ENCODE peak calls at places on chromosome 5, in six cellular contexts. B is AG04450; A is CD8-positive, alpha-beta T cell; L is neural progenitor cell; M is suprapubic skin; O is sigmoid colon. W is an unnamed sample.

GRCh38 chr5:149938791-149939358 is 5.7 kb downstream of the PDE6A start:
- DNase-seq in M (no peak), B (no peak), L (no peak), A (no peak), O (no peak), W (no peak)

GRCh38 chr5:179461576-179461975 is 88.8 kb upstream of the RUFY1 start:
- DNase-seq in O (no peak), L (no peak), B (no peak), A (no peak), M (no peak), W (no peak)

GRCh38 chr5:78009937-78010527 is 233.9 kb upstream of the TBCA start:
- DNase-seq in B (peak), L (no peak), M (no peak), A (no peak), O (no peak), W (no peak)

GRCh38 chr5:1663186-1663585 is 136.5 kb downstream of the MRPL36 start:
- DNase-seq in A (no peak), L (no peak), B (no peak), O (peak), M (no peak), W (no peak)

GRCh38 chr5:146541956-146542849 is 26.2 kb upstream of the GPR151 start:
- DNase-seq in A (peak), M (peak), B (peak), O (peak), L (peak), W (peak)

GRCh38 chr5:149869266-149869875 is 75.2 kb downstream of the PDE6A start:
- DNase-seq in L (no peak), M (no peak), A (no peak), O (no peak), B (no peak), W (no peak)

GRCh38 chr5:76403963-76404693 is 1.0 kb downstream of the IQGAP2 start:
- DNase-seq in B (no peak), L (peak), A (peak), M (no peak), O (peak), W (no peak)

GRCh38 chr5:133242221-133242835 is 190.5 kb downstream of the HSPA4 start:
- DNase-seq in A (no peak), B (no peak), M (no peak), O (no peak), L (no peak), W (no peak)

GRCh38 chr5:39014544-39014943 is 59.7 kb downstream of the RICTOR start:
- DNase-seq in M (no peak), B (peak), O (no peak), L (no peak), A (no peak), W (no peak)

GRCh38 chr5:77972545-77973252 is 196.6 kb upstream of the TBCA start:
- DNase-seq in L (peak), B (no peak), A (no peak), O (no peak), M (no peak), W (no peak)

GRCh38 chr5:175885813-175886212 is 14.4 kb downstream of the CPLX2 start:
- DNase-seq in A (no peak), B (no peak), L (no peak), M (no peak), O (no peak), W (no peak)

GRCh38 chr5:67170783-67171182 is 25.8 kb downstream of the CD180 start:
- DNase-seq in B (no peak), L (no peak), M (no peak), A (no peak), O (no peak), W (no peak)

GRCh38 chr5:178996156-178996555 is 1.0 kb upstream of the GRM6 start:
- DNase-seq in L (peak), M (no peak), A (no peak), O (no peak), B (no peak), W (no peak)

GRCh38 chr5:1550287-1551076 is 26.7 kb upstream of the LPCAT1 start:
- DNase-seq in A (no peak), L (no peak), B (no peak), O (peak), M (no peak), W (peak)

GRCh38 chr5:149904293-149904886 is 40.2 kb downstream of the PDE6A start:
- DNase-seq in O (no peak), A (no peak), L (no peak), B (no peak), M (no peak), W (no peak)

GRCh38 chr5:43193171-43193951 is 1.3 kb downstream of the NIM1K start:
- DNase-seq in L (peak), O (no peak), M (no peak), A (no peak), B (peak), W (no peak)

DNA sequence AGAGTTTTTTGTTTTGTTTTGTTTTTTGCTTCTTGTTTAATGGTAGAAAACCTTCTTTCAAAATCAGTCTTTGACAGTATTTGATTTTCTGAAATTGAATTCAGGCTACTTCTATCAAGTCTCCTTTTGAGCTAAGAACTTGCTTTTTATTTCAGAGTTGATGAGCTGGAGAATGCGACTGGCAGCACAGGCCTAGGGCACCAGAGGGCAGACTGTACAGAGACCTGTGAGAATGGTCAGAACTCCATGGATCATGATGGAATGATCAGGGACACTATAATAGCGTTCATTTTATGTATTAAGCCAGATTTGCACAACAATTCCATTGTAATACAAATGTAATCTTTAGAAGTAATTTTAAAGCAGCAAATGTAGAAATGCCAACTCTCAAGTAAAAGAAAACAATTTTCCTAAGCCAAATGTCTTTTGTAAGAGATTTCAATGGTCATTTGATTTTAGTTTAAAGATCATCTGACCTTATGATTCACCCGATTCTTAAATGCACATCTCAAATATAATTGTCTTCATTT is 902.4 kb downstream of the NR2F1-AS1 start:
- DNase-seq in B (no peak), M (no peak), O (no peak), L (peak), A (no peak), W (no peak)
- TF ChIP-seq CTCF in B (peak), M (no peak), O (no peak), L (peak), A (no peak), W (no peak)

DNA sequence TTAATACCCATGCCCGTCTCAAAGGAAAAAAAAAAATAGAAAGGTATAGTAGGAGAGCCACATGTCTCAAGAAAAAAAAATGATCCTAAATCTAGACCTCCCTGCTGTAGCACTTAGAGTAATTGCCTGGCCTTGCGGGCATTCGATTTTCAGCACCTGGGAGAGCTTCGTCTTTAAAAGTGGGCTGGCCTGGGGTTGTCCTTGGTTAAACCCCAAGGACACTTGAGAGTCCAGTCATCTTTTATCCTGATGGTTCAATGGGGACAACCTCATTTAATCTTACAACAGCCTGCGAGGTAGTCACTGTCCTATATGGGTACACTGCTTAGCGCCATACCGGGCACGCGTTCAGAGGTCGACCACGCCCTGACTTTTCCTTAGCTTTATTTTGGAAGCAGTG is 60.1 kb downstream of the MAT2B start:
- DNase-seq in B (no peak), A (no peak), O (no peak), M (no peak), L (peak), W (no peak)
- H3K4me3 ChIP-seq in B (peak), A (peak), O (peak), M (peak), L (peak), W (peak)

GRCh38 chr5:14153071-14153864 is 10.1 kb downstream of the TRIO start:
- DNase-seq in M (no peak), B (no peak), A (no peak), L (no peak), O (no peak), W (no peak)
- H3K27ac ChIP-seq in M (peak), B (peak), A (no peak), L (no peak), O (peak), W (peak)

GRCh38 chr5:24110019-24110615 is 534.7 kb downstream of the CDH10 start:
- DNase-seq in M (no peak), L (peak), O (no peak), B (no peak), A (no peak), W (no peak)
- TF ChIP-seq CTCF in M (no peak), L (peak), O (no peak), B (no peak), A (no peak), W (no peak)

GRCh38 chr5:137500616-137501225 is 1.6 kb upstream of the SPOCK1 start:
- DNase-seq in O (no peak), A (no peak), M (no peak), L (no peak), B (no peak), W (no peak)

GRCh38 chr5:137498736-137499505 is at the start of gene SPOCK1:
- DNase-seq in L (peak), M (peak), B (no peak), A (no peak), O (peak), W (peak)

GRCh38 chr5:137496919-137497318 is 2.2 kb downstream of the SPOCK1 start:
- DNase-seq in A (no peak), L (no peak), M (no peak), B (no peak), O (no peak), W (no peak)

GRCh38 chr5:137498301-137498735 is 808 bp downstream of the SPOCK1 start:
- DNase-seq in A (no peak), O (no peak), B (no peak), L (peak), M (no peak), W (no peak)

GRCh38 chr5:137497396-137498290 is 1.5 kb downstream of the SPOCK1 start:
- DNase-seq in O (no peak), B (no peak), A (no peak), L (no peak), M (no peak), W (no peak)
- H3K4me3 ChIP-seq in O (peak), B (peak), A (no peak), L (peak), M (peak), W (peak)

DNA sequence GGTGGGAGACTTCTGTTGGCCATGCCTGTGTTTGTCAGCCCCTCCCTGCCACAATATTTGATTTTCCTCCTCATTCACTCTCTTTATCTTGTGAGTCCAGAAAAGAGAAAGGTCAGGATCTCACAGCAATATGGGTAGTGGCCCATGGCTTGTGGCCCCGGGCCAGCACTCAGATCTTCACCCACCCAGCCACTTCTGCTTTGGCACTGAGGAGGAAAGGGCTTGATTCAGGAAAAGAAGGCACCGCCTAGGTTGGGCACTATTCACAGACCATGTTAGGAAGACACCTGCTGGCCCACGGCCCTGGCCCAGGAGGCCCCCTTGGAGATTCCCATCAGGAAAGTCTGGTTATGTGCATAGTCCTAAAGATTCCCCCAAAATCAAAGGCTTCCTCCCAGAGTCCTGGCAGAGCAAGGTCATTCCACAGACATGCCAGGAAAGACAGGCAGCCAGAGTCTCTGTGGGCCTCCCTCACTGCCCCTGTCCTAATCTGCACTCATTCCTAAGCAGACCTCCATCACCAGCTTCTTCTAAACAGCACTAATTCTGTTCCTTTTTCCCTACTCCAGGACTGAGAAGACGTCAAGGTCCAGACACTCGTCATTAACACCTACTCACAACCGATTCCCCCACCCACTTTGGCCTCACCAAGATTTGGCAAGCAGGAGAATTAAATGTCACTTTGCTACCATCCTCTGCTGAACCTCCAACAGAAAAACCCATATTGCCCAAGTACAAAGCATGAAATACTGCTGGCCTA is 179.3 kb downstream of the DEPDC1B start:
- DNase-seq in M (no peak), L (no peak), B (no peak), O (no peak), A (no peak), W (no peak)
- H3K27ac ChIP-seq in M (peak), L (no peak), B (no peak), O (peak), A (no peak), W (peak)

GRCh38 chr5:56814361-56814962 is 887 bp upstream of the MAP3K1 start:
- DNase-seq in B (no peak), A (no peak), M (no peak), L (peak), O (no peak), W (peak)

GRCh38 chr5:56815657-56816545 is 552 bp downstream of the MAP3K1 start:
- DNase-seq in M (peak), O (peak), A (no peak), L (peak), B (no peak), W (peak)

GRCh38 chr5:56813302-56813701 is 2.0 kb upstream of the MAP3K1 start:
- DNase-seq in O (no peak), A (no peak), B (no peak), L (no peak), M (no peak), W (no peak)

GRCh38 chr5:56816546-56817081 is 1.3 kb downstream of the MAP3K1 start:
- DNase-seq in O (peak), M (peak), B (no peak), A (no peak), L (peak), W (peak)

DNA sequence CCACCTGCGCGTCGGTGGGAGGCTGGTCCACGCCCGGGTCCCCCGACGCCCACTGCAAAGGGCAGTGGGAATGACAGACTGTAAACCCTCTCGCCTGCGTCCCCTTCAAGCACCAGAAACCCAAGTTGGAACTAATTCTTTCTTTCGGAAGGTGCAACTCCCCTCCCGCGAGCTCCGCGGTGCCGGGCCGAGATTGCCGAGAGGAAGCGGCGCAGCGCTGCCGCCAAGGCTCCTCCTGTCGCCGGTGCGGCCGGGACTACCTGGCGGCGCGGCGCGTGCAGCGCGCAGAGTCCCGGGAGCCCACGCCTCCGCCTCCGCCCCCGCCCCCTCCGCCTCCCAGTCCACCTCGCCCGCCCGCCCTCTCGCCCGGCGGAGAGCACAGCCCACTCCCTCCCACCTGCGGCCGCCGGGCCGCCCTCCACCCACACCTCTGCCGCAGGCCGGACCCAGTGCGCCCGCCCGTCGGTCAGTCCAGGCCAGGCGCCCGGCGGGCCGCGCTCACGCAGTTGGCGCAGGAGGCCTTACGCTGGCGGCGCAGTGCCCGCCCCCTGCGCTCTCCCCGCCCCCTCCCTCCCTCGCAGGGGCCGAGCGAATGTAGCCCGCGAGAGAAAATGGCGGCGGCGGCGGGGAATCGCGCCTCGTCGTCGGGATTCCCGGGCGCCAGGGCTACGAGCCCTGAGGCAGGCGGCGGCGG is at the start of gene MAP3K1:
- DNase-seq in O (peak), B (no peak), M (peak), L (peak), A (peak), W (peak)
- TF ChIP-seq CTCF in O (no peak), B (no peak), M (no peak), L (peak), A (no peak), W (no peak)

GRCh38 chr5:107389769-107390168 is 281.0 kb downstream of the EFNA5 start:
- DNase-seq in B (no peak), A (no peak), O (no peak), L (no peak), M (no peak), W (no peak)

GRCh38 chr5:107389130-107389553 is 281.6 kb downstream of the EFNA5 start:
- DNase-seq in O (no peak), B (no peak), M (no peak), L (no peak), A (no peak), W (no peak)

GRCh38 chr5:107385701-107386100 is 285.0 kb downstream of the EFNA5 start:
- DNase-seq in M (no peak), L (peak), B (no peak), A (no peak), O (no peak), W (no peak)

GRCh38 chr5:107391787-107392186 is 278.9 kb downstream of the EFNA5 start:
- DNase-seq in M (no peak), L (no peak), A (no peak), O (no peak), B (no peak), W (no peak)

GRCh38 chr5:107388111-107388861 is 282.5 kb downstream of the EFNA5 start:
- DNase-seq in A (no peak), L (no peak), M (no peak), O (no peak), B (peak), W (no peak)
- H3K4me3 ChIP-seq in A (no peak), L (no peak), M (peak), O (no peak), B (no peak), W (no peak)

GRCh38 chr5:154528005-154528594 is 50.1 kb upstream of the HAND1 start:
- DNase-seq in B (no peak), L (no peak), M (no peak), O (peak), A (no peak), W (no peak)

GRCh38 chr5:154524181-154524580 is 46.2 kb upstream of the HAND1 start:
- DNase-seq in A (no peak), M (no peak), O (no peak), L (no peak), B (no peak), W (no peak)

GRCh38 chr5:154524846-154525245 is 46.8 kb upstream of the HAND1 start:
- DNase-seq in O (no peak), L (no peak), M (no peak), A (no peak), B (no peak), W (no peak)

GRCh38 chr5:154529282-154529681 is 51.3 kb upstream of the HAND1 start:
- DNase-seq in B (no peak), A (no peak), M (no peak), O (peak), L (no peak), W (no peak)

DNA sequence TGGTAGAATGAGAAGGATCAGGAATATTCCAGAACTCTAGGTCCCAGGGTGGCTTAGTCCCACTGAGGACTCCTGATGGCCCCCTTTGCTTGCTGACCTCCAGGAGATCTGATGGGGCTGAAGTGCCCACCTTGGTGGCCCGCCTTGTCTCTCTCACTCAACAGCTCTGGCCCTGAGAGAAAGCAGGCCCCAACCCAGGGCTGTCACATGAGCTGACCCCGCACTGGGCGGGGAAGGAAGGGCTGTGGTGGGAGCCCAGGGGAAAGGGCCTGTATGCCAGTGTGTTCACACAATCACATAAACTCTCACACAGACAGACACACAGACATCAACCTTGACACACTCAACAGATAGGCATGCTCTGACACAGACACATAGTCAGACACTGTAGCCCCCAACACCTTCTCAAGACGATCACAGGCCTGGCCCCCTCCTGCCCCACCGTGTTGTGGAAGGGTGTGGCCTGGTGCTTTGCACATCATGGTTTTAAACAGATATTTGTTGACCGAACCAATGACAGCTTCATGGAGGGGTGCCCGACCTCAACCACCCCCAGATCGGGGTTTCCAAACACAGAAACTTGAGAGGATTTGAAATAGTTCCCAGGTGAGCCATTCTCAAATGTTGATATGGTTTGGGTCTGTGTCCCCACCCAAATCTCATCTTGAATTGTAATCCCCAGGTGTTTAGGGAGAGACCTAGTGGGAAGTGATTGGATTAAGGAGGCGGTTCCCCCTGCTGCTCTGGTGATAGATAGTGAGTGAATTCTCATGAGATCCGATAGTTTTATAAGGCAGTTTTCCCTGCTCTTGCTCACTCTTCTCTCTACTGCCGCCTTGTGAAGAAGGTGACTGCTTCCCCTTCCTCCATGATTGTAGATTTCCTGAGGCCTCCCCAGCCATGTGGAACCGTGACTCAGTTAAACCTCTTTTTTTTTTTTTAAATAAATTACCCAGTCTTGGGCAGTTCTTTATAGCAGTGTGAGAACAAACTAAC is 48.5 kb upstream of the HAND1 start:
- DNase-seq in O (no peak), A (no peak), L (no peak), B (no peak), M (no peak), W (no peak)
- H3K27ac ChIP-seq in O (no peak), A (no peak), L (no peak), B (no peak), M (no peak), W (no peak)

W was measured in coronary artery.